ENCODE peak calls at places on chromosomes 13 and 19, in seven cellular contexts. W is kidney epithelial cell; N is left colon; S is astrocyte of the spinal cord; D is memory B cell; X is activated naive CD8-positive, alpha-beta T cell treated with anti-CD3 and anti-CD28 coated beads, Interleukin-2, amount 50 U/mL, for 24 hours; Y is SK-N-DZ. A is an unnamed sample.
A peak's percentile ranks its signal among the peaks of the same experiment; 100 is the strongest.

GRCh38 chr13:23467932-23468278 is 34.4 kb upstream of the SACS start:
- DNase-seq in W (no peak), N (no peak), S (no peak), D (no peak), X (no peak), Y (no peak), A (no peak)

GRCh38 chr13:29707876-29708543 is 112.5 kb upstream of the SLC7A1 start:
- DNase-seq in W (no peak), N (peak; percentile 36), S (peak; percentile 42), D (peak; percentile 23), X (peak; percentile 50), Y (peak; percentile 71), A (no peak)

GRCh38 chr13:108632649-108633167 is 3.3 kb downstream of the MYO16 start:
- DNase-seq in W (no peak), N (no peak), S (no peak), D (no peak), X (no peak), Y (no peak), A (no peak)

GRCh38 chr19:1172353-1173159 is 1.5 kb downstream of the SBNO2 start:
- DNase-seq in W (no peak), N (peak; percentile 65), S (peak; percentile 41), D (no peak), X (no peak), Y (no peak), A (peak; percentile 71)

GRCh38 chr13:26482451-26483197 is 74.9 kb upstream of the WASF3 start:
- DNase-seq in W (no peak), N (peak; percentile 71), S (peak; percentile 76), D (peak; percentile 61), X (peak; percentile 70), Y (peak; percentile 78), A (peak; percentile 58)

GRCh38 chr13:114105351-114106225 is 26.8 kb downstream of the RASA3 start:
- DNase-seq in W (no peak), N (peak; percentile 7), S (no peak), D (no peak), X (no peak), Y (no peak), A (no peak)

GRCh38 chr19:34256835-34257558 is 2.6 kb downstream of the GARRE1 start:
- DNase-seq in W (no peak), N (no peak), S (no peak), D (no peak), X (no peak), Y (no peak), A (no peak)

GRCh38 chr13:47148543-47148942 is 251.7 kb upstream of the HTR2A start:
- DNase-seq in W (no peak), N (no peak), S (peak; percentile 11), D (no peak), X (no peak), Y (no peak), A (no peak)

GRCh38 chr13:97254809-97255208 is 32.7 kb downstream of the MBNL2 start:
- DNase-seq in W (peak; percentile 87), N (no peak), S (peak; percentile 81), D (no peak), X (no peak), Y (no peak), A (no peak)

GRCh38 chr13:99721606-99722384 is 220.5 kb downstream of the TM9SF2 start:
- DNase-seq in W (no peak), N (no peak), S (peak; percentile 15), D (no peak), X (no peak), Y (no peak), A (no peak)

GRCh38 chr13:62357887-62358645 is 942.4 kb upstream of the PCDH20 start:
- DNase-seq in W (peak; percentile 29), N (no peak), S (peak; percentile 54), D (no peak), X (no peak), Y (peak; percentile 78), A (no peak)

GRCh38 chr13:29497137-29497654 is 98.3 kb downstream of the SLC7A1 start:
- DNase-seq in W (no peak), N (no peak), S (peak; percentile 53), D (no peak), X (no peak), Y (peak; percentile 44), A (no peak)

GRCh38 chr13:46909037-46909436 is 12.2 kb upstream of the HTR2A start:
- DNase-seq in W (no peak), N (no peak), S (peak; percentile 33), D (no peak), X (no peak), Y (no peak), A (no peak)

GRCh38 chr19:30326076-30326710 is 46.0 kb upstream of the ZNF536 start:
- DNase-seq in W (no peak), N (no peak), S (no peak), D (no peak), X (no peak), Y (no peak), A (no peak)

GRCh38 chr19:50875795-50876422 is 2.7 kb downstream of the KLK2 start:
- DNase-seq in W (no peak), N (no peak), S (no peak), D (no peak), X (no peak), Y (no peak), A (no peak)

GRCh38 chr13:109297628-109298027 is 488.8 kb downstream of the IRS2 start:
- DNase-seq in W (no peak), N (no peak), S (peak; percentile 86), D (no peak), X (no peak), Y (no peak), A (no peak)

GRCh38 chr19:47035127-47035494 is 13.3 kb downstream of the TMEM160 start:
- DNase-seq in W (no peak), N (peak; percentile 37), S (no peak), D (no peak), X (peak; percentile 23), Y (peak; percentile 38), A (no peak)

GRCh38 chr13:47168086-47168485 is 271.2 kb upstream of the HTR2A start:
- DNase-seq in W (no peak), N (no peak), S (peak; percentile 81), D (no peak), X (no peak), Y (no peak), A (no peak)

GRCh38 chr13:94602467-94602866 is 810 bp downstream of the GPR180 start:
- DNase-seq in W (no peak), N (no peak), S (no peak), D (no peak), X (no peak), Y (peak; percentile 11), A (no peak)